ENCODE peak calls at places on chromosomes 6 and 20, in seven cellular contexts. L is activated CD8-positive, alpha-beta T cell treated with anti-CD3 and anti-CD28 coated beads for 36 hours; T is tibial artery; W is K562; J is GM23338; B is cardiac muscle cell; U is endothelial cell of umbilical vein. G is an unnamed sample.

GRCh38 chr6:28933069-28933468 is 9.3 kb upstream of the TRIM27 start:
- DNase-seq in T (no peak), U (no peak), J (no peak), B (no peak), W (no peak), L (no peak), G (no peak)

GRCh38 chr20:9185511-9185910 is 116.6 kb downstream of the PLCB4 start:
- DNase-seq in U (peak), B (no peak), L (no peak), W (no peak), T (no peak), J (no peak), G (peak)

GRCh38 chr6:170545405-170545804 is 7.7 kb downstream of the PSMB1 start:
- DNase-seq in J (no peak), U (no peak), W (no peak), B (no peak), L (no peak), T (no peak), G (no peak)

GRCh38 chr6:96015791-96016776 is at the start of gene FUT9:
- DNase-seq in T (peak), U (no peak), B (no peak), L (no peak), W (no peak), J (peak), G (peak)

GRCh38 chr20:26167499-26167898 is 470.8 kb upstream of the ZNF337 start:
- DNase-seq in L (no peak), U (peak), J (no peak), B (peak), T (no peak), W (no peak), G (no peak)

GRCh38 chr20:43955244-43956191 is 40.9 kb downstream of the TOX2 start:
- DNase-seq in W (no peak), L (peak), J (no peak), B (peak), T (no peak), U (peak), G (peak)

GRCh38 chr20:37222086-37222485 is 39.5 kb downstream of the GHRH start:
- DNase-seq in B (no peak), J (no peak), L (no peak), U (no peak), T (no peak), W (no peak), G (no peak)

GRCh38 chr6:16712250-16712930 is 48.9 kb downstream of the ATXN1 start:
- DNase-seq in W (no peak), U (peak), J (no peak), L (peak), T (no peak), B (no peak), G (no peak)

GRCh38 chr20:37235065-37235464 is 26.5 kb downstream of the GHRH start:
- DNase-seq in J (no peak), U (peak), B (no peak), T (no peak), L (no peak), W (no peak), G (no peak)

GRCh38 chr6:90364291-90364690 is 67.6 kb upstream of the BACH2 start:
- DNase-seq in U (no peak), T (no peak), L (no peak), B (no peak), J (no peak), W (no peak), G (no peak)

GRCh38 chr6:149129401-149130077 is 188.0 kb upstream of the TAB2 start:
- DNase-seq in L (no peak), U (no peak), T (peak), B (peak), J (no peak), W (peak), G (no peak)

GRCh38 chr6:31765910-31766794 is 3.7 kb downstream of the SAPCD1 start:
- DNase-seq in W (no peak), B (peak), T (no peak), U (peak), L (no peak), J (peak), G (peak)

GRCh38 chr6:3900744-3901351 is 51.7 kb downstream of the FAM50B start:
- DNase-seq in J (no peak), T (no peak), L (no peak), B (no peak), U (no peak), W (no peak), G (no peak)

GRCh38 chr20:53943522-53944291 is 126.7 kb downstream of the BCAS1 start:
- DNase-seq in W (peak), T (no peak), J (peak), L (peak), U (peak), B (peak), G (no peak)

GRCh38 chr20:57439432-57439831 is 48.2 kb downstream of the RBM38 start:
- DNase-seq in T (peak), J (no peak), W (no peak), B (no peak), U (no peak), L (no peak), G (no peak)

GRCh38 chr6:26342106-26342999 is 22.6 kb upstream of the BTN3A2 start:
- DNase-seq in B (no peak), J (peak), L (peak), W (no peak), U (no peak), T (no peak), G (peak)

GRCh38 chr6:168095171-168095691 is 16.2 kb upstream of the FRMD1 start:
- DNase-seq in U (no peak), J (no peak), W (no peak), T (no peak), B (no peak), L (no peak), G (no peak)

GRCh38 chr6:129599467-129599866 is 110.5 kb downstream of the ARHGAP18 start:
- DNase-seq in B (no peak), W (no peak), L (no peak), T (no peak), J (peak), U (no peak), G (peak)

GRCh38 chr6:56640374-56640773 is 2.3 kb downstream of the DST start:
- DNase-seq in U (no peak), B (no peak), T (no peak), J (no peak), W (no peak), L (no peak), G (no peak)

GRCh38 chr6:73803562-73804221 is 107.7 kb downstream of the CD109 start:
- DNase-seq in J (peak), T (no peak), U (peak), L (peak), W (peak), B (peak), G (peak)
- TF ChIP-seq CTCF in J (peak), T (no peak), U (peak), L (no peak), W (peak), B (peak), G (peak)

GRCh38 chr20:855466-856360 is 22.2 kb downstream of the FAM110A start:
- DNase-seq in B (no peak), U (no peak), W (no peak), T (no peak), L (peak), J (no peak), G (no peak)

GRCh38 chr20:853406-853996 is 20.0 kb downstream of the FAM110A start:
- DNase-seq in W (no peak), B (no peak), U (no peak), J (no peak), L (peak), T (no peak), G (no peak)

GRCh38 chr20:854601-855000 is 21.1 kb downstream of the FAM110A start:
- DNase-seq in J (no peak), L (no peak), T (no peak), W (no peak), B (no peak), U (no peak), G (no peak)

GRCh38 chr20:858011-858410 is 24.5 kb downstream of the FAM110A start:
- DNase-seq in T (no peak), U (no peak), L (no peak), W (no peak), B (no peak), J (no peak), G (no peak)

DNA sequence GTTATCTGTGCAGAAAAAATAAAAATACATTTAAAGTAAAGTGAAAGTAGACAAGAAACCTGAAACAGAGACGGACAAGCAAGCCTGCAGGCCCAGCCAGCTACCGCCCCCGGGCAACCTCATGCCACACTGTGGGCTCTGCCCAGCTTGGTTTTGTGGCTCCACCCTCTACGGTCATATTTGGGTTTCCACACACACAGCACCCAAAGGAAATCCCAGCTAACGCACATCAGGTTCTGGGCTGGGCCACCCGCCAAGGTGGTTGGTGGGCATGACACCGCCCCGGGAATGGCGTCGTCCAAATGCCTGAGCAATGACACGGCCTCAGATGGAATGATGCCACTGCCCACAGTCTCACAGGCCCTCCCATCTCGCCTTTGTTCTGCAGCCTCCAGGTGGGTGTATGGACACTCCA is 22.9 kb downstream of the FAM110A start:
- DNase-seq in U (no peak), T (no peak), B (peak), W (no peak), L (peak), J (no peak), G (no peak)
- TF ChIP-seq CTCF in U (no peak), T (no peak), B (no peak), W (no peak), L (no peak), J (no peak), G (no peak)

DNA sequence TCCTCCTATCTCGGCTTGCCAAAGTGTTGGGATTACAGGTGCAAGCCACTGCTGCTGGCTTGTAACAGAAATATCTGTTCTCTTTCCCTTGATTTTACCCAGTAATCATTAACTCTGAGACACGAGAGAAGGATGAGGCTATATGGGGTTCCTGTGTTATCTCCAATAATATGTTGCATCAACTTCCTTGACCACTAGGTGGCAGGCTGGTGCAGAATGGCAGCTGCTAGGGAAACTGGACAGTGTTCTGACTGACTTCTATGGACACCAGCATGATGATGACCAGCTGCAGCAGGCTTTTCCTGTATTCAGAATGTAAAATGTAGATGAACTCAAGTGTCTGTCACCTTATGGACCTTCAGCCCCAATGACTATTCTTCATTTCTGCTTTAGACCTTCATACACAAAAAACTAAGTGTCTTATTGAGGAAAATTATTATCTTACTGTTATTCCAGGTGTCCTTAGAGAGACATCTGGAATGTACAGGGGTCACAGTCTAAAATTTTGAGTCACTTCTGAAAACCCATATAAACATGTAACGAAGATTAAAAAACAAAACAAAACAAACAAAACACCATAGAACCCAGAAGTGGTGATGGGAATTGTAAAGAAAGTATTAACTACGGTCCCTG is 20.4 kb upstream of the CD109 start:
- DNase-seq in L (peak), J (peak), U (peak), B (peak), T (peak), W (peak), G (peak)
- TF ChIP-seq CTCF in L (peak), J (peak), U (peak), B (peak), T (peak), W (peak), G (peak)

GRCh38 chr6:162829013-162829742 is 101.4 kb downstream of the PACRG start:
- DNase-seq in T (no peak), W (no peak), U (no peak), B (no peak), J (no peak), L (no peak), G (no peak)

DNA sequence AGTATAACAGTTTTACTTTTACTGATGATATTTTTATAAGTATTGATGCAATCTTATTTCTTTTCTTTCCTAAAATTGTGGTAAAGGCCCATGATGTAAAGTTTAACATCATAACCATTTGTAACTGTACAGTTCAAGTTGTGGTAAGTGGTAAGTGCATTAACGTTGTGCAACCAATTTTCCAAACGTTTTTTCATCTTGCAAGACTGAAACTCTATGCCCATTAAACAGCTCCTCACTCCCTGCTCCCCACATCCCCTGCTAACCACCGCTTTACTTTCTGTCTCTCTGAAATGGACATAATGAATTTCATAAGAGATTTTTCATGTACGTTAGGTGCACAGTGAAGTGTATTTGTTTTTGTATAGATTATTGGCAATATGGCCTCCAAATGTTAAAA is 106.0 kb downstream of the PACRG start:
- DNase-seq in T (no peak), W (no peak), B (no peak), J (no peak), L (no peak), U (no peak), G (no peak)
- TF ChIP-seq CTCF in T (no peak), W (no peak), B (no peak), J (no peak), L (no peak), U (no peak), G (no peak)

GRCh38 chr6:100504786-100505737 is 40.3 kb upstream of the SIM1 start:
- DNase-seq in T (no peak), B (peak), W (no peak), U (peak), J (peak), L (no peak), G (peak)
- TF ChIP-seq CTCF in T (no peak), B (no peak), W (no peak), U (no peak), J (peak), L (no peak), G (peak)

GRCh38 chr20:7980332-7981046 is 39.1 kb downstream of the TMX4 start:
- DNase-seq in B (peak), T (no peak), J (peak), L (peak), W (peak), U (peak), G (peak)
- TF ChIP-seq CTCF in B (peak), T (no peak), J (peak), L (peak), W (peak), U (peak), G (peak)

DNA sequence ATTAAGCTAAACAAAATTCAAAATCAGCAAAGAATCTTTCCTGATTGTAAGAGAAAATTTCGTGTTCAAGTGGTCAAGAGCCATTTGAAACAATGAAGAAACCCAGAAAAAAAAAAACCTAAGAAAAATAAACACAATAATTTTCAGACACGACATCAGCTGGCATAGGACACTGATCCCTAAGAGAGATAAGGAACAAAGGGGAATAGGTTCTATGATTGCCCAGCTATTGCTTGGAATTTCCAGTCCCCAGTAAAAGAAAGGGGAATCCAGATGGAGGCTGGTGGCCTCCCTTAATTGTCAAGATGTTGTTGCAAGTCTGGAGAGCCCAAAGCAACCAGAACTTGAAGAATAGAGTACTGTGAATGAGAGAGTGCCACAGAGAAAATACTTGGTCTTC is 48.5 kb downstream of the COL12A1 start:
- DNase-seq in L (no peak), W (no peak), U (peak), J (no peak), T (no peak), B (no peak), G (no peak)
- TF ChIP-seq CTCF in L (no peak), W (no peak), U (no peak), J (no peak), T (no peak), B (no peak), G (no peak)

G was measured in endodermal cell.